ENCODE peak calls at places on chromosomes 7 and 10, in five cellular contexts. U, A, B, T and S are unnamed samples.

GRCh38 chr10:110352930-110353243 is 48.2 kb upstream of the SMNDC1 start:
- DNase-seq in A (no peak), T (no peak), U (no peak), B (no peak), S (no peak)

GRCh38 chr10:113385021-113385975 is 167.6 kb upstream of the HABP2 start:
- DNase-seq in B (peak), U (peak), T (peak), A (peak), S (peak)

GRCh38 chr7:55898287-55898686 is 11.0 kb downstream of the ZNF713 start:
- DNase-seq in U (no peak), T (no peak), A (no peak), B (no peak), S (peak)

GRCh38 chr7:120809260-120809659 is 48.7 kb downstream of the TSPAN12 start:
- DNase-seq in U (no peak), B (no peak), A (no peak), T (no peak), S (no peak)

GRCh38 chr7:140033779-140034363 is 28.9 kb downstream of the PARP12 start:
- DNase-seq in T (peak), U (no peak), A (peak), B (no peak), S (peak)

GRCh38 chr7:5088906-5089305 is 43.2 kb downstream of the RBAK start:
- DNase-seq in U (no peak), A (no peak), B (no peak), T (no peak), S (peak)

GRCh38 chr10:123595661-123596060 is 70.5 kb upstream of the GPR26 start:
- DNase-seq in U (no peak), B (no peak), A (no peak), T (no peak), S (no peak)

GRCh38 chr10:102523250-102524029 is 19.7 kb downstream of the SUFU start:
- DNase-seq in B (no peak), T (no peak), A (peak), U (no peak), S (no peak)

GRCh38 chr10:20593649-20594048 is 303.5 kb downstream of the NEBL start:
- DNase-seq in T (no peak), A (peak), B (no peak), U (no peak), S (no peak)

GRCh38 chr10:89600041-89600440 is 45.0 kb downstream of the PANK1 start:
- DNase-seq in B (no peak), A (no peak), U (no peak), T (no peak), S (no peak)

GRCh38 chr10:119315128-119316001 is 108.0 kb downstream of the GRK5 start:
- DNase-seq in A (peak), U (no peak), B (peak), T (peak), S (peak)

GRCh38 chr10:11437391-11438241 is 173.8 kb downstream of the USP6NL start:
- DNase-seq in T (no peak), U (no peak), B (no peak), A (no peak), S (no peak)

GRCh38 chr10:78738861-78739260 is 329.9 kb upstream of the ZMIZ1 start:
- DNase-seq in B (no peak), A (no peak), U (no peak), T (no peak), S (no peak)

GRCh38 chr10:72425133-72425532 is 70.4 kb upstream of the DNAJB12 start:
- DNase-seq in U (peak), A (peak), B (no peak), T (no peak), S (no peak)

GRCh38 chr10:124894569-124895215 is 47.2 kb upstream of the ZRANB1 start:
- DNase-seq in B (no peak), U (no peak), A (peak), T (no peak), S (peak)

GRCh38 chr7:123966936-123967335 is 41.9 kb downstream of the SPAM1 start:
- DNase-seq in A (no peak), T (no peak), U (peak), B (no peak), S (no peak)

GRCh38 chr10:18164771-18165361 is 24.6 kb downstream of the CACNB2 start:
- DNase-seq in A (peak), U (no peak), T (no peak), B (peak), S (no peak)

GRCh38 chr7:150858236-150859197 is 6.2 kb downstream of the AOC1 start:
- DNase-seq in B (no peak), A (no peak), U (no peak), T (no peak), S (no peak)

GRCh38 chr10:15331456-15331855 is 39.6 kb downstream of the FAM171A1 start:
- DNase-seq in A (no peak), B (no peak), T (no peak), U (no peak), S (no peak)

GRCh38 chr7:158473238-158473637 is 114.4 kb downstream of the PTPRN2 start:
- DNase-seq in T (no peak), U (no peak), A (no peak), B (no peak), S (no peak)

GRCh38 chr10:31055573-31056251 is 24.0 kb upstream of the ZNF438 start:
- DNase-seq in A (no peak), B (no peak), U (no peak), T (no peak), S (no peak)

GRCh38 chr7:152574892-152575511 is 100.9 kb downstream of the XRCC2 start:
- DNase-seq in A (no peak), U (no peak), T (no peak), B (no peak), S (no peak)

GRCh38 chr7:131110294-131111080 is 217.2 kb upstream of the MKLN1 start:
- DNase-seq in A (peak), B (no peak), U (no peak), T (no peak), S (no peak)

GRCh38 chr10:6543431-6544005 is 36.6 kb downstream of the PRKCQ start:
- DNase-seq in B (no peak), A (no peak), U (peak), T (no peak), S (no peak)

GRCh38 chr10:24912214-24912613 is 40.2 kb downstream of the PRTFDC1 start:
- DNase-seq in A (peak), T (no peak), B (no peak), U (no peak), S (peak)

GRCh38 chr10:60390224-60390626 is 550 bp upstream of the ANK3 start:
- DNase-seq in A (peak), B (no peak), U (no peak), T (no peak), S (no peak)

GRCh38 chr7:27182861-27183681 is 2.0 kb downstream of the HOXA11 start:
- DNase-seq in B (no peak), A (no peak), T (no peak), U (no peak), S (no peak)

GRCh38 chr10:82968533-82968932 is 1093.5 kb downstream of the NRG3 start:
- DNase-seq in A (no peak), B (no peak), T (no peak), U (no peak), S (no peak)

GRCh38 chr7:2843711-2844152 is 376 bp downstream of the GNA12 start:
- DNase-seq in T (no peak), A (peak), U (no peak), B (no peak), S (peak)

GRCh38 chr10:4931587-4931986 is 31.6 kb upstream of the AKR1C1 start:
- DNase-seq in A (no peak), B (no peak), T (no peak), U (no peak), S (peak)

GRCh38 chr7:2530076-2530967 is 10.7 kb downstream of the LFNG start:
- DNase-seq in U (no peak), T (peak), B (no peak), A (peak), S (peak)

DNA sequence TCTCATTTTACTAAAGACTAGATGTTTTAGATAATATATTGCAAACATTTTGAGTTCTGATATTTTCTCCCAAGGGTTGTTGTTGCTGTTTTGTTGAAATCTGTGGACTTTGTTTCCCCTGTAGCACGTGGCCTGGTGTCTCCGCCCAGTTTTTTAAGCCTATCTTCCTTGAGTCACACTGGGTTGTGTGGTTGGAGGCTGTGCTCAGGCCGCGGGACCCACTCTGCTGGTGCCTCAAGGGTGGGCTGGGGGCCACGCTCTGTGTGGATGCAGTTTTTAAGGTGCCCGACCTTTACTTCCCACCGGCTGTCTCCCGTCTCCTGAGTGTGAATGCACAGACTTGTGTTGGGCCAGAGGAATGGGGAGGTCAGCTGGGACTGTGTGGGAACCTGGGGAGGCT is 4.2 kb upstream of the PRAP1 start:
- DNase-seq in B (no peak), T (no peak), U (no peak), A (no peak), S (no peak)
- TF ChIP-seq CTCF in B (no peak), T (no peak), U (no peak), A (no peak), S (no peak)

DNA sequence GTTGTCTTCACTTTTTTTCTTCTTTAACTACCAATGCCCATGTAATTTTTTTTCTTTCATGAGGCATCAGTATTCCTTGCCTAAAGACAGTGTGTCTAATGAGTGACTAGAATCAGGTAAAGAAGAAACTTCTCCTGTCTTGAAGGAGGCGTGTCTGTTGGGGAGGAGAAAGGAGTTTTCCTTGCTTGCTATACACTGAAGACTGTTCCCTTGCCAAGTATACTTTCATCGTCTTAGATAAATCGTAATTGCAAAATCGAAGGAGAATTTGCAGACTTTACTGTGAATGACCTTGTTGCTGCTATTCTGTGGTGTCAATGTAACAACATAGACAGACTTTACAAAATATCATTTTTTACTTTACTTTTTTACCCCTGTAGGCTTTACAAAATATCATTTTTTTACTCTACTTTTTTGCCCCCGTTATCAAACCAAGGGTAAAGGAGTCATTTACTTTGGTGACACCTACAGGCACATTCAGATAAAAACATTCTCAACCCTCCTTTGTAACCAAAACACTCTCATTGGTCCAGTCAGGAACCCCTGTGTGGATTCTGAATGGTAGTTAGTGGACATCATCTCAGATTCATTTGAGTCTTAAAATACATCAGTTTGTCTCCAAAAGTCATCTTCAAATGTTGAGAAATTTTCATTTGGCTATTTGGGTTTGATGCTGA is 232.4 kb downstream of the AHR start:
- DNase-seq in U (no peak), A (peak), T (peak), B (no peak), S (peak)
- TF ChIP-seq CTCF in U (peak), A (no peak), T (no peak), B (no peak), S (peak)

GRCh38 chr7:135169141-135169935 is 1.2 kb downstream of the CYREN start:
- DNase-seq in T (peak), U (peak), A (peak), B (no peak), S (peak)

GRCh38 chr7:135168489-135169140 is 1.9 kb downstream of the CYREN start:
- DNase-seq in B (no peak), A (no peak), T (no peak), U (no peak), S (no peak)

GRCh38 chr7:135169936-135170222 is 628 bp downstream of the CYREN start:
- DNase-seq in U (no peak), B (no peak), T (no peak), A (no peak), S (no peak)

GRCh38 chr7:135168001-135168400 is 2.5 kb downstream of the CYREN start:
- DNase-seq in A (no peak), U (no peak), B (no peak), T (peak), S (no peak)

GRCh38 chr7:135170223-135170997 is at the start of gene CYREN:
- DNase-seq in B (peak), T (peak), U (peak), A (peak), S (peak)
- TF ChIP-seq CTCF in B (peak), T (peak), U (peak), A (peak), S (peak)

DNA sequence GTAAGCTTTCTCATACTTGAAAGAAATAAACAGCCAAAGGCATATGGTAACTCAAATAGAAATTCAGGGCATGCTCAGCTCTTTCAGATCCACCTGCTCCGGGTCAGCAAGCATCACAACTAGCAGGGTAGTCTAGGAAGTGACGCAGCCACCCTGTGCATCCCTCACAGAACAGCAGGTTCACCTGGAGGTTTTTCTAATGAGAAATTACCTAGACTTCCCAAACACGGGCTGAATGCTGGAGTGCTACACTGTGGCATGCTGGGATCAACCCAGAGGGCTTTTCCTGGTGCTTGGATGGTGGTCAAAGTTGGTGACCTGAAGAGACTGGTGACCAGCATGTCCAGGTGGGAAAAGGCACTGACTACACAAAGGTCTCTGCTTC is 66.8 kb upstream of the DNAJB6 start:
- DNase-seq in A (no peak), B (no peak), U (no peak), T (no peak), S (no peak)
- TF ChIP-seq CTCF in A (no peak), B (no peak), U (no peak), T (no peak), S (no peak)

GRCh38 chr7:42186181-42186580 is 50.8 kb downstream of the GLI3 start:
- DNase-seq in T (no peak), U (peak), A (no peak), B (no peak), S (peak)
- TF ChIP-seq CTCF in T (no peak), U (peak), A (peak), B (peak), S (peak)

GRCh38 chr7:51023547-51023946 is 240.9 kb upstream of the GRB10 start:
- DNase-seq in A (no peak), B (no peak), U (no peak), T (no peak), S (no peak)

GRCh38 chr7:51020944-51021343 is 238.2 kb upstream of the GRB10 start:
- DNase-seq in T (no peak), B (no peak), U (no peak), A (no peak), S (no peak)

GRCh38 chr7:51024867-51025266 is 242.2 kb upstream of the GRB10 start:
- DNase-seq in T (no peak), B (no peak), U (no peak), A (no peak), S (no peak)

GRCh38 chr7:51021906-51022570 is 239.3 kb upstream of the GRB10 start:
- DNase-seq in T (no peak), A (peak), U (no peak), B (no peak), S (no peak)

GRCh38 chr7:51022821-51023220 is 240.1 kb upstream of the GRB10 start:
- DNase-seq in T (no peak), B (no peak), U (no peak), A (no peak), S (no peak)
- TF ChIP-seq CTCF in T (no peak), B (no peak), U (no peak), A (no peak), S (no peak)

GRCh38 chr7:17941171-17941490 is 837 bp upstream of the SNX13 start:
- DNase-seq in A (peak), T (peak), B (no peak), U (no peak), S (peak)

GRCh38 chr7:17942231-17942630 is 1.9 kb upstream of the SNX13 start:
- DNase-seq in U (no peak), A (no peak), B (no peak), T (no peak), S (peak)

GRCh38 chr7:17939111-17939669 is 1.1 kb downstream of the SNX13 start:
- DNase-seq in T (peak), A (peak), B (no peak), U (no peak), S (peak)

GRCh38 chr7:17939670-17940301 is 508 bp downstream of the SNX13 start:
- DNase-seq in B (no peak), U (peak), A (peak), T (peak), S (peak)

GRCh38 chr7:17940302-17941170 is at the start of gene SNX13:
- DNase-seq in U (peak), A (peak), B (peak), T (peak), S (peak)
- TF ChIP-seq CTCF in U (peak), A (no peak), B (peak), T (peak), S (no peak)

GRCh38 chr7:1403844-1404404 is 55.3 kb downstream of the MICALL2 start:
- DNase-seq in A (peak), U (peak), T (no peak), B (peak), S (no peak)
- TF ChIP-seq CTCF in A (peak), U (peak), T (no peak), B (peak), S (no peak)

GRCh38 chr7:116451958-116452729 is 47.4 kb upstream of the CAV2 start:
- DNase-seq in U (no peak), B (no peak), T (no peak), A (no peak), S (no peak)
- TF ChIP-seq CTCF in U (no peak), B (no peak), T (no peak), A (no peak), S (no peak)